ENCODE peak calls at places on chromosomes 4 and X, in four cellular contexts. V is foreskin fibroblast, K is lower leg skin, M is left ventricle myocardium inferior. W is an unnamed sample.

GRCh38 chr4:125043453-125043852 is 271.3 kb upstream of the FAT4 start:
- DNase-seq in V (no peak), K (no peak), M (no peak), W (no peak)

GRCh38 chr4:173360587-173361221 is 10.1 kb upstream of the SAP30 start:
- DNase-seq in V (no peak), K (no peak), M (no peak), W (no peak)

GRCh38 chr4:139795915-139796314 is 130.3 kb downstream of the MGST2 start:
- DNase-seq in V (peak), K (no peak), M (no peak), W (no peak)

GRCh38 chr4:55635760-55636621 is at the start of gene NMU:
- DNase-seq in V (peak), K (no peak), M (peak), W (peak)

GRCh38 chrX:155216940-155217450 is 735 bp downstream of the VBP1 start:
- DNase-seq in V (no peak), K (no peak), M (no peak), W (no peak)

GRCh38 chr4:12729384-12729783 is 754.8 kb downstream of the RAB28 start:
- DNase-seq in V (peak), K (no peak), M (no peak), W (no peak)

GRCh38 chr4:112908511-112908910 is 140.9 kb upstream of the ANK2 start:
- DNase-seq in V (no peak), K (no peak), M (no peak), W (no peak)

GRCh38 chr4:129092636-129093172 is 635 bp downstream of the SCLT1 start:
- DNase-seq in V (peak), K (no peak), M (no peak), W (no peak)

GRCh38 chr4:87973283-87974169 is 2.0 kb upstream of the SPP1 start:
- DNase-seq in V (peak), K (no peak), M (peak), W (peak)

GRCh38 chrX:136251042-136251991 is at the start of gene MAP7D3:
- DNase-seq in V (no peak), K (no peak), M (peak), W (peak)

GRCh38 chr4:56506110-56506705 is 617 bp downstream of the ARL9 start:
- DNase-seq in V (no peak), K (no peak), M (no peak), W (peak)

GRCh38 chrX:132967049-132967448 is 8.6 kb upstream of the HS6ST2 start:
- DNase-seq in V (no peak), K (no peak), M (no peak), W (no peak)

GRCh38 chr4:244471-244870 is 60.8 kb downstream of the ZNF732 start:
- DNase-seq in V (no peak), K (peak), M (no peak), W (peak)

GRCh38 chr4:126405369-126405982 is 1090.7 kb downstream of the FAT4 start:
- DNase-seq in V (no peak), K (no peak), M (no peak), W (no peak)

GRCh38 chr4:154616731-154617130 is 4.3 kb upstream of the FGG start:
- DNase-seq in V (no peak), K (no peak), M (no peak), W (no peak)

GRCh38 chr4:117777721-117778120 is 256.6 kb upstream of the NDST3 start:
- DNase-seq in V (no peak), K (no peak), M (no peak), W (no peak)

GRCh38 chr4:164571593-164572385 is 182.1 kb upstream of the SMIM31 start:
- DNase-seq in V (no peak), K (no peak), M (no peak), W (no peak)

GRCh38 chr4:113090954-113091353 is 41.5 kb downstream of the ANK2 start:
- DNase-seq in V (no peak), K (no peak), M (no peak), W (no peak)

GRCh38 chrX:10582945-10583344 is 37.4 kb downstream of the MID1 start:
- DNase-seq in V (peak), K (no peak), M (no peak), W (no peak)

GRCh38 chr4:41957634-41958033 is 22.4 kb downstream of the TMEM33 start:
- DNase-seq in V (no peak), K (no peak), M (no peak), W (peak)

GRCh38 chrX:37678574-37678973 is 7.0 kb upstream of the XK start:
- DNase-seq in V (no peak), K (no peak), M (no peak), W (no peak)

GRCh38 chrX:125090046-125090445 is 229.6 kb upstream of the TEX13C start:
- DNase-seq in V (no peak), K (no peak), M (no peak), W (no peak)

GRCh38 chr4:139392797-139393196 is 61.1 kb upstream of the RAB33B start:
- DNase-seq in V (no peak), K (no peak), M (no peak), W (no peak)

GRCh38 chrX:46912673-46913491 is 661 bp downstream of the JADE3 start:
- DNase-seq in V (peak), K (peak), M (peak), W (peak)

GRCh38 chr4:26870576-26871260 is 10.1 kb downstream of the STIM2 start:
- DNase-seq in V (no peak), K (no peak), M (no peak), W (no peak)

GRCh38 chr4:64721106-64721505 is 311.9 kb upstream of the TECRL start:
- DNase-seq in V (no peak), K (no peak), M (no peak), W (no peak)

GRCh38 chrX:47683171-47684145 is 24.5 kb upstream of the UXT start:
- DNase-seq in V (no peak), K (no peak), M (no peak), W (no peak)

GRCh38 chr4:158051401-158052235 is 121.2 kb downstream of the GASK1B start:
- DNase-seq in V (peak), K (peak), M (peak), W (no peak)

GRCh38 chrX:71245159-71245558 is 8.8 kb downstream of the ZMYM3 start:
- DNase-seq in V (no peak), K (no peak), M (no peak), W (no peak)

GRCh38 chrX:134695999-134696398 is 37.7 kb upstream of the PLAC1 start:
- DNase-seq in V (no peak), K (no peak), M (no peak), W (no peak)

GRCh38 chrX:70062961-70063550 is 799 bp downstream of the OTUD6A start:
- DNase-seq in V (no peak), K (no peak), M (no peak), W (no peak)

GRCh38 chr4:137609693-137610450 is 77.6 kb upstream of the PCDH18 start:
- DNase-seq in V (peak), K (no peak), M (no peak), W (no peak)
- TF ChIP-seq CTCF in V (no peak), K (no peak), M (no peak), W (no peak)

GRCh38 chr4:122577808-122578781 is 42.8 kb downstream of the IL21 start:
- DNase-seq in V (no peak), K (no peak), M (no peak), W (peak)
- TF ChIP-seq CTCF in V (peak), K (no peak), M (peak), W (peak)

GRCh38 chr4:153156263-153156662 is 48.0 kb upstream of the TRIM2 start:
- DNase-seq in V (no peak), K (no peak), M (no peak), W (peak)
- TF ChIP-seq CTCF in V (no peak), K (no peak), M (no peak), W (peak)

DNA sequence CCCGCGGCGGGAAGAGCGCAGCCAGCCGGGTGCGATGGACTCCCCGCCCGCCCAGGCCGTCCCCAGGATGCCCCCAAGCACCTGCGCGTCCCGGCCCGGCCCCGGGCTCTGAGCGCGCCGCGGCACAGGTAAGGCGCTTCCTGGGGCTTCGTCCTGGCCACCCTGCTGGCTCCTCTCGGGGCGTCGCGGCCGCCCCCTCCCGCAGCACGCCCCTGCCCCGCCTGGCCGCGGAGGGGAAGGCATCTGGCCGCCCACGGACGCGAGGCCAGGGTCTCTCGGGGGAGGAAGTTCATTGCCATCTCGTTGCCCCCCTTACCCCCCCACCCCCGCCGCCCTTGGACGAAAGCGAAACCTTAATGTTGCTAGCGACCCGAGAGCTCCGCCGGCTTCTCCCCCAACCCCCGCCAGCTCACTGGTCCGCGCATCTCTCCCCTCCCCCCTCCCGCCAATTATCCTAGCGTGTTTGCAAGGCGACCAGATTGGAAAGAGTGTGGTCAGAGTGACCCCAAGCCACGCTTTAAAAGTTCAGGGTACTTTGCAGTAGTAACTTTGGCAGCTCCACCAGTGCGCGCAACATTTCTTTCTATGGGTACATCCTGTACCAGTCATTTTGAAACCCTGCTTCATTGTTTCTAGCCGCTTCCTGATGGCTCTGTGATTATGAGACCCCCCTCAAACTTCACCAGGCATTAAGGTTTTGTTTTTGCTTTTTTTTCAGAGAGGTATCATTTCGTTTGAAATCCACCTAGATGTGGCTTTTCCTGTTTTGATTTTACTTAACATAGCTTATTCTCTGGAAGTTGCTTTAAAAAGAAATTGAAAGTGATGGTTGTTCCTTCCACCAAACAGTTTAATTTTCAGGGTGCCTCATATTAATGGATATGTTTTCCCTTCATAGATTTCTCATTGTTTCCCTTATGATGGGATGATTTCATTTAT is 606 bp downstream of the TBC1D1 start:
- DNase-seq in V (no peak), K (no peak), M (peak), W (peak)
- TF ChIP-seq CTCF in V (no peak), K (no peak), M (no peak), W (no peak)

DNA sequence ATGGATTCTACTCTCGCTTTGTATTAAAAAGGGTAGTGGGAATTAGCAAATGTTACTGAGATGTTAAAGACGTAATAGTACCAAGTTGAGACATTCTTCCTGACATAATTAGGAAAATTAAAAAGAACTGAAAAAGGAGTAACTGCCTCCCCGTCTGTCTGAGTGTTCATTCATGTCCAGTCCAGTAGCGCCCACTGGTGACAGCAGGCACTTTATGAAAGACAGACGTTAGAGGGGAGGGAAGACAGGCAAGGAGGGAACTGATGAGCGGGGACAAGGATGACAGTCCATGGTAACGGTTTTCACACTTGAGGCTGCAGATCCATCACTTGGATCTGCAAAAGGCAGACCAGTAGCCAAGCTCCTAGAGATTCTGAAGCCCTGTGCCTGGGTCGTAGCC is 326.7 kb downstream of the STK32B start:
- DNase-seq in V (no peak), K (no peak), M (no peak), W (no peak)
- TF ChIP-seq CTCF in V (peak), K (no peak), M (no peak), W (no peak)

GRCh38 chrX:150729956-150730355 is 36.8 kb downstream of the MTMR1 start:
- DNase-seq in V (no peak), K (no peak), M (no peak), W (no peak)
- TF ChIP-seq CTCF in V (no peak), K (no peak), M (no peak), W (no peak)

GRCh38 chrX:103211012-103211715 is 3.7 kb upstream of the BEX4 start:
- DNase-seq in V (peak), K (peak), M (no peak), W (peak)
- TF ChIP-seq CTCF in V (peak), K (no peak), M (peak), W (peak)

GRCh38 chrX:101550362-101550761 is at the start of gene ARMCX1:
- DNase-seq in V (peak), K (peak), M (peak), W (peak)

GRCh38 chrX:101552714-101553113 is 2.4 kb downstream of the ARMCX1 start:
- DNase-seq in V (no peak), K (no peak), M (no peak), W (no peak)

GRCh38 chrX:101550825-101551767 is 749 bp downstream of the ARMCX1 start:
- DNase-seq in V (peak), K (peak), M (peak), W (peak)
- TF ChIP-seq CTCF in V (no peak), K (no peak), M (no peak), W (no peak)

W was measured in activated CD8-positive, alpha-beta T cell treated with anti-CD3 and anti-CD28 coated beads for 36 hours.